ENCODE peak calls at places on chromosomes 6 and 20, in six cellular contexts. S is NCI-H748 treated with DMSO at 0.1 percent for 48 hours; K is effector CD4-positive, alpha-beta T cell; C is NCI-H2081; L is GM04504; T is mesothelial cell of epicardium. B is an unnamed sample.

GRCh38 chr6:72905705-72906478 is 284.0 kb downstream of the KCNQ5 start:
- DNase-seq in S (no peak), K (no peak), C (no peak), L (no peak), T (no peak), B (no peak)

GRCh38 chr6:151325075-151326050 is 66.0 kb downstream of the ZBTB2 start:
- DNase-seq in S (no peak), K (no peak), C (peak), L (peak), T (no peak), B (no peak)

GRCh38 chr6:72374864-72375263 is 247.0 kb upstream of the KCNQ5 start:
- DNase-seq in S (peak), K (no peak), C (peak), L (no peak), T (no peak), B (no peak)

GRCh38 chr20:8523684-8524083 is 391.6 kb downstream of the PLCB1 start:
- DNase-seq in S (no peak), K (no peak), C (no peak), L (no peak), T (no peak), B (no peak)

GRCh38 chr20:13788167-13788834 is 3.5 kb downstream of the NDUFAF5 start:
- DNase-seq in S (peak), K (peak), C (peak), L (no peak), T (no peak), B (peak)

GRCh38 chr20:4134861-4135379 is 119.6 kb upstream of the RNF24 start:
- DNase-seq in S (no peak), K (no peak), C (no peak), L (no peak), T (no peak), B (no peak)

GRCh38 chr6:113802779-113803178 is 54.4 kb upstream of the MARCKS start:
- DNase-seq in S (no peak), K (no peak), C (no peak), L (no peak), T (no peak), B (no peak)

GRCh38 chr6:143123081-143123480 is 62.4 kb downstream of the AIG1 start:
- DNase-seq in S (no peak), K (no peak), C (no peak), L (no peak), T (no peak), B (no peak)

GRCh38 chr20:4794846-4795245 is 73.1 kb downstream of the PRND start:
- DNase-seq in S (no peak), K (no peak), C (no peak), L (no peak), T (no peak), B (no peak)

GRCh38 chr6:47729019-47729418 is 30.6 kb downstream of the ADGRF4 start:
- DNase-seq in S (no peak), K (no peak), C (no peak), L (no peak), T (no peak), B (no peak)

GRCh38 chr6:85792278-85792677 is 149.6 kb upstream of the SYNCRIP start:
- DNase-seq in S (no peak), K (no peak), C (no peak), L (no peak), T (no peak), B (no peak)

GRCh38 chr6:26020983-26021349 is 58.4 kb downstream of the TRIM38 start:
- DNase-seq in S (no peak), K (peak), C (peak), L (no peak), T (peak), B (peak)

GRCh38 chr20:43689165-43689564 is 22.3 kb downstream of the MYBL2 start:
- DNase-seq in S (no peak), K (no peak), C (no peak), L (no peak), T (no peak), B (no peak)